ENCODE peak calls at places on chromosomes 2 and 18, in seven cellular contexts. One of them, this sample, is unnamed.

GRCh38 chr2:224220581-224221255 is 181.2 kb downstream of the FAM124B start:
- DNase-seq in activated CD8-positive, alpha-beta memory T cell treated with anti-CD3 and anti-CD28 coated beads, Interleukin-2, amount 50 U/mL, for 48 hours: no peak
- DNase-seq in GM23248: peak; percentile 81
- DNase-seq in LoVo: peak; percentile 15
- DNase-seq in A673: no peak
- DNase-seq in NCI-H774: no peak
- DNase-seq in coronary artery: no peak
- DNase-seq in this sample: no peak

GRCh38 chr2:131756141-131756907 is 228.6 kb downstream of the CCDC74A start:
- DNase-seq in activated CD8-positive, alpha-beta memory T cell treated with anti-CD3 and anti-CD28 coated beads, Interleukin-2, amount 50 U/mL, for 48 hours: no peak
- DNase-seq in GM23248: no peak
- DNase-seq in LoVo: no peak
- DNase-seq in A673: no peak
- DNase-seq in NCI-H774: no peak
- DNase-seq in coronary artery: no peak
- DNase-seq in this sample: no peak

GRCh38 chr2:145874466-145874865 is 1354.5 kb upstream of the ZEB2 start:
- DNase-seq in activated CD8-positive, alpha-beta memory T cell treated with anti-CD3 and anti-CD28 coated beads, Interleukin-2, amount 50 U/mL, for 48 hours: no peak
- DNase-seq in GM23248: peak; percentile 86
- DNase-seq in LoVo: no peak
- DNase-seq in A673: no peak
- DNase-seq in NCI-H774: no peak
- DNase-seq in coronary artery: no peak
- DNase-seq in this sample: peak; percentile 20

GRCh38 chr2:42492691-42493467 is 903 bp downstream of the KCNG3 start:
- DNase-seq in activated CD8-positive, alpha-beta memory T cell treated with anti-CD3 and anti-CD28 coated beads, Interleukin-2, amount 50 U/mL, for 48 hours: peak; percentile 66
- DNase-seq in GM23248: peak; percentile 12
- DNase-seq in LoVo: no peak
- DNase-seq in A673: no peak
- DNase-seq in NCI-H774: peak; percentile 54
- DNase-seq in coronary artery: no peak
- DNase-seq in this sample: no peak

GRCh38 chr2:221572821-221573429 is 821 bp upstream of the EPHA4 start:
- DNase-seq in activated CD8-positive, alpha-beta memory T cell treated with anti-CD3 and anti-CD28 coated beads, Interleukin-2, amount 50 U/mL, for 48 hours: peak; percentile 73
- DNase-seq in GM23248: peak; percentile 71
- DNase-seq in LoVo: no peak
- DNase-seq in A673: peak; percentile 64
- DNase-seq in NCI-H774: peak; percentile 42
- DNase-seq in coronary artery: peak; percentile 82
- DNase-seq in this sample: peak; percentile 8

GRCh38 chr2:168357799-168358504 is 98.1 kb upstream of the CERS6 start:
- DNase-seq in activated CD8-positive, alpha-beta memory T cell treated with anti-CD3 and anti-CD28 coated beads, Interleukin-2, amount 50 U/mL, for 48 hours: no peak
- DNase-seq in GM23248: peak; percentile 18
- DNase-seq in LoVo: peak; percentile 8
- DNase-seq in A673: no peak
- DNase-seq in NCI-H774: peak; percentile 9
- DNase-seq in coronary artery: no peak
- DNase-seq in this sample: no peak

GRCh38 chr2:141027221-141027620 is 1103.6 kb downstream of the LRP1B start:
- DNase-seq in activated CD8-positive, alpha-beta memory T cell treated with anti-CD3 and anti-CD28 coated beads, Interleukin-2, amount 50 U/mL, for 48 hours: no peak
- DNase-seq in GM23248: no peak
- DNase-seq in LoVo: no peak
- DNase-seq in A673: no peak
- DNase-seq in NCI-H774: no peak
- DNase-seq in coronary artery: no peak
- DNase-seq in this sample: no peak

GRCh38 chr2:138609446-138609845 is 107.9 kb downstream of the SPOPL start:
- DNase-seq in activated CD8-positive, alpha-beta memory T cell treated with anti-CD3 and anti-CD28 coated beads, Interleukin-2, amount 50 U/mL, for 48 hours: no peak
- DNase-seq in GM23248: no peak
- DNase-seq in LoVo: no peak
- DNase-seq in A673: no peak
- DNase-seq in NCI-H774: no peak
- DNase-seq in coronary artery: no peak
- DNase-seq in this sample: no peak

GRCh38 chr2:123732563-123732962 is 292.5 kb upstream of the CNTNAP5 start:
- DNase-seq in activated CD8-positive, alpha-beta memory T cell treated with anti-CD3 and anti-CD28 coated beads, Interleukin-2, amount 50 U/mL, for 48 hours: no peak
- DNase-seq in GM23248: no peak
- DNase-seq in LoVo: peak; percentile 23
- DNase-seq in A673: no peak
- DNase-seq in NCI-H774: no peak
- DNase-seq in coronary artery: no peak
- DNase-seq in this sample: no peak

GRCh38 chr18:6961331-6961730 is 156.3 kb downstream of the LAMA1 start:
- DNase-seq in activated CD8-positive, alpha-beta memory T cell treated with anti-CD3 and anti-CD28 coated beads, Interleukin-2, amount 50 U/mL, for 48 hours: no peak
- DNase-seq in GM23248: peak; percentile 4
- DNase-seq in LoVo: no peak
- DNase-seq in A673: no peak
- DNase-seq in NCI-H774: no peak
- DNase-seq in coronary artery: no peak
- DNase-seq in this sample: no peak

GRCh38 chr2:175478369-175478768 is 296.9 kb upstream of the ATP5MC3 start:
- DNase-seq in activated CD8-positive, alpha-beta memory T cell treated with anti-CD3 and anti-CD28 coated beads, Interleukin-2, amount 50 U/mL, for 48 hours: no peak
- DNase-seq in GM23248: peak; percentile 6
- DNase-seq in LoVo: peak; percentile 22
- DNase-seq in A673: no peak
- DNase-seq in NCI-H774: no peak
- DNase-seq in coronary artery: no peak
- DNase-seq in this sample: no peak

GRCh38 chr2:74700643-74701377 is 46.8 kb downstream of the SEMA4F start:
- DNase-seq in activated CD8-positive, alpha-beta memory T cell treated with anti-CD3 and anti-CD28 coated beads, Interleukin-2, amount 50 U/mL, for 48 hours: no peak
- DNase-seq in GM23248: no peak
- DNase-seq in LoVo: no peak
- DNase-seq in A673: no peak
- DNase-seq in NCI-H774: no peak
- DNase-seq in coronary artery: no peak
- DNase-seq in this sample: no peak

GRCh38 chr18:6956999-6957398 is 160.6 kb downstream of the LAMA1 start:
- DNase-seq in activated CD8-positive, alpha-beta memory T cell treated with anti-CD3 and anti-CD28 coated beads, Interleukin-2, amount 50 U/mL, for 48 hours: no peak
- DNase-seq in GM23248: no peak
- DNase-seq in LoVo: no peak
- DNase-seq in A673: no peak
- DNase-seq in NCI-H774: no peak
- DNase-seq in coronary artery: no peak
- DNase-seq in this sample: no peak